ENCODE peak calls at places on chromosome 11, in five cellular contexts. A, P, S, F and O are unnamed samples.

GRCh38 chr11:85784907-85785306 is 26.0 kb downstream of the SYTL2 start:
- DNase-seq in A (no peak), P (no peak), S (no peak), F (no peak), O (no peak)

GRCh38 chr11:102596578-102596977 is 28.6 kb downstream of the MMP20 start:
- DNase-seq in A (no peak), P (no peak), S (no peak), F (no peak), O (no peak)

GRCh38 chr11:132028380-132029240 is 658.2 kb downstream of the NTM start:
- DNase-seq in A (no peak), P (peak; percentile 68), S (no peak), F (peak; percentile 46), O (peak; percentile 68)

GRCh38 chr11:86746509-86746908 is 53.8 kb upstream of the PRSS23 start:
- DNase-seq in A (no peak), P (no peak), S (no peak), F (no peak), O (no peak)

GRCh38 chr11:132771746-132772145 is 760.6 kb downstream of the OPCML start:
- DNase-seq in A (no peak), P (no peak), S (no peak), F (no peak), O (no peak)

GRCh38 chr11:2156416-2157182 is 4.4 kb downstream of the INS start:
- DNase-seq in A (peak; percentile 41), P (peak; percentile 29), S (peak; percentile 70), F (peak; percentile 76), O (peak; percentile 72)

GRCh38 chr11:63931876-63932275 is 6.9 kb upstream of the NAA40 start:
- DNase-seq in A (no peak), P (no peak), S (no peak), F (no peak), O (no peak)

GRCh38 chr11:1354125-1354938 is 35.4 kb upstream of the BRSK2 start:
- DNase-seq in A (no peak), P (no peak), S (no peak), F (no peak), O (no peak)

GRCh38 chr11:73401924-73402833 is 26.0 kb downstream of the RELT start:
- DNase-seq in A (no peak), P (no peak), S (no peak), F (no peak), O (no peak)

GRCh38 chr11:2893021-2893528 is 7.5 kb upstream of the CDKN1C start:
- DNase-seq in A (no peak), P (no peak), S (no peak), F (no peak), O (no peak)

GRCh38 chr11:1401656-1402221 is 12.0 kb downstream of the BRSK2 start:
- DNase-seq in A (peak; percentile 6), P (peak; percentile 41), S (peak; percentile 41), F (peak; percentile 59), O (peak; percentile 76)

GRCh38 chr11:115069599-115069998 is 391.3 kb downstream of the NXPE2 start:
- DNase-seq in A (no peak), P (no peak), S (no peak), F (no peak), O (no peak)

GRCh38 chr11:122509091-122509490 is 146.4 kb upstream of the UBASH3B start:
- DNase-seq in A (no peak), P (no peak), S (no peak), F (no peak), O (no peak)

GRCh38 chr11:65493367-65494176 is 5.3 kb upstream of the MALAT1 start:
- DNase-seq in A (peak; percentile 87), P (no peak), S (peak; percentile 74), F (peak; percentile 83), O (peak; percentile 96)

GRCh38 chr11:63763506-63764200 is 4.9 kb downstream of the ZFTA start:
- DNase-seq in A (no peak), P (no peak), S (no peak), F (peak; percentile 40), O (no peak)

GRCh38 chr11:82701847-82702520 is 31.7 kb downstream of the FAM181B start:
- DNase-seq in A (no peak), P (peak; percentile 50), S (peak; percentile 30), F (peak; percentile 11), O (peak; percentile 65)

GRCh38 chr11:84993386-84993785 is 633.8 kb downstream of the DLG2 start:
- DNase-seq in A (no peak), P (no peak), S (no peak), F (peak; percentile 11), O (peak; percentile 58)